ENCODE peak calls at places on chromosome 5, in eight cellular contexts. One of them, this sample, is unnamed.

GRCh38 chr5:62538017-62538942 is 40.3 kb upstream of the LRRC70 start:
- DNase-seq in body of pancreas: no peak
- DNase-seq in lower lobe of right lung: no peak
- DNase-seq in OCI-LY7: no peak
- DNase-seq in heart right ventricle: no peak
- DNase-seq in CD4-positive, alpha-beta T cell: no peak
- DNase-seq in CD8-positive, alpha-beta memory T cell: no peak
- DNase-seq in neuronal stem cell: no peak
- DNase-seq in this sample: no peak

GRCh38 chr5:84016090-84016489 is 295.4 kb upstream of the HAPLN1 start:
- DNase-seq in body of pancreas: no peak
- DNase-seq in OCI-LY7: no peak
- DNase-seq in CD8-positive, alpha-beta memory T cell: no peak
- DNase-seq in heart right ventricle: no peak
- DNase-seq in lower lobe of right lung: no peak
- DNase-seq in CD4-positive, alpha-beta T cell: no peak
- DNase-seq in neuronal stem cell: no peak
- DNase-seq in this sample: no peak

GRCh38 chr5:98769256-98770157 is 4.0 kb upstream of the RGMB start:
- DNase-seq in CD8-positive, alpha-beta memory T cell: peak; percentile 24
- DNase-seq in OCI-LY7: no peak
- DNase-seq in heart right ventricle: peak; percentile 26
- DNase-seq in CD4-positive, alpha-beta T cell: no peak
- DNase-seq in lower lobe of right lung: peak; percentile 55
- DNase-seq in neuronal stem cell: peak; percentile 79
- DNase-seq in body of pancreas: peak; percentile 32
- DNase-seq in this sample: no peak

GRCh38 chr5:108530706-108531105 is 148.8 kb upstream of the FBXL17 start:
- DNase-seq in neuronal stem cell: no peak
- DNase-seq in lower lobe of right lung: no peak
- DNase-seq in CD8-positive, alpha-beta memory T cell: no peak
- DNase-seq in heart right ventricle: no peak
- DNase-seq in OCI-LY7: no peak
- DNase-seq in CD4-positive, alpha-beta T cell: no peak
- DNase-seq in body of pancreas: no peak
- DNase-seq in this sample: no peak

GRCh38 chr5:44714871-44715580 is 93.7 kb upstream of the MRPS30 start:
- DNase-seq in body of pancreas: no peak
- DNase-seq in CD4-positive, alpha-beta T cell: no peak
- DNase-seq in lower lobe of right lung: no peak
- DNase-seq in OCI-LY7: no peak
- DNase-seq in heart right ventricle: no peak
- DNase-seq in CD8-positive, alpha-beta memory T cell: no peak
- DNase-seq in neuronal stem cell: no peak
- DNase-seq in this sample: no peak

GRCh38 chr5:179680780-179681411 is at the start of gene CBY3:
- DNase-seq in lower lobe of right lung: no peak
- DNase-seq in neuronal stem cell: no peak
- DNase-seq in heart right ventricle: no peak
- DNase-seq in CD8-positive, alpha-beta memory T cell: no peak
- DNase-seq in CD4-positive, alpha-beta T cell: no peak
- DNase-seq in OCI-LY7: no peak
- DNase-seq in body of pancreas: no peak
- DNase-seq in this sample: no peak

GRCh38 chr5:179919487-179920060 is 11.9 kb upstream of the TBC1D9B start:
- DNase-seq in CD8-positive, alpha-beta memory T cell: no peak
- DNase-seq in neuronal stem cell: no peak
- DNase-seq in OCI-LY7: no peak
- DNase-seq in heart right ventricle: no peak
- DNase-seq in CD4-positive, alpha-beta T cell: no peak
- DNase-seq in body of pancreas: no peak
- DNase-seq in lower lobe of right lung: no peak
- DNase-seq in this sample: no peak

GRCh38 chr5:169183581-169183980 is 117.4 kb downstream of the SLIT3 start:
- DNase-seq in neuronal stem cell: no peak
- DNase-seq in lower lobe of right lung: no peak
- DNase-seq in body of pancreas: no peak
- DNase-seq in CD4-positive, alpha-beta T cell: no peak
- DNase-seq in CD8-positive, alpha-beta memory T cell: no peak
- DNase-seq in heart right ventricle: no peak
- DNase-seq in OCI-LY7: no peak
- DNase-seq in this sample: no peak

GRCh38 chr5:60541980-60542379 is 158.0 kb downstream of the DEPDC1B start:
- DNase-seq in neuronal stem cell: no peak
- DNase-seq in OCI-LY7: no peak
- DNase-seq in heart right ventricle: no peak
- DNase-seq in body of pancreas: no peak
- DNase-seq in CD8-positive, alpha-beta memory T cell: no peak
- DNase-seq in CD4-positive, alpha-beta T cell: no peak
- DNase-seq in lower lobe of right lung: no peak
- DNase-seq in this sample: no peak

GRCh38 chr5:38715671-38716070 is 130.1 kb upstream of the OSMR start:
- DNase-seq in lower lobe of right lung: no peak
- DNase-seq in heart right ventricle: no peak
- DNase-seq in CD8-positive, alpha-beta memory T cell: no peak
- DNase-seq in body of pancreas: no peak
- DNase-seq in OCI-LY7: no peak
- DNase-seq in CD4-positive, alpha-beta T cell: no peak
- DNase-seq in neuronal stem cell: peak; percentile 43
- DNase-seq in this sample: no peak

GRCh38 chr5:131275996-131276535 is 12.2 kb downstream of the CDC42SE2 start:
- DNase-seq in heart right ventricle: no peak
- DNase-seq in CD8-positive, alpha-beta memory T cell: no peak
- DNase-seq in OCI-LY7: peak; percentile 29
- DNase-seq in body of pancreas: no peak
- DNase-seq in CD4-positive, alpha-beta T cell: no peak
- DNase-seq in neuronal stem cell: no peak
- DNase-seq in lower lobe of right lung: no peak
- DNase-seq in this sample: no peak

GRCh38 chr5:50302815-50303490 is 138.1 kb downstream of the EMB start:
- DNase-seq in CD8-positive, alpha-beta memory T cell: no peak
- DNase-seq in body of pancreas: no peak
- DNase-seq in OCI-LY7: no peak
- DNase-seq in lower lobe of right lung: no peak
- DNase-seq in neuronal stem cell: no peak
- DNase-seq in heart right ventricle: no peak
- DNase-seq in CD4-positive, alpha-beta T cell: no peak
- DNase-seq in this sample: no peak

GRCh38 chr5:6819521-6819920 is 106.3 kb downstream of the TENT4A start:
- DNase-seq in neuronal stem cell: peak; percentile 27
- DNase-seq in CD4-positive, alpha-beta T cell: no peak
- DNase-seq in heart right ventricle: no peak
- DNase-seq in body of pancreas: no peak
- DNase-seq in CD8-positive, alpha-beta memory T cell: no peak
- DNase-seq in OCI-LY7: no peak
- DNase-seq in lower lobe of right lung: no peak
- DNase-seq in this sample: no peak

GRCh38 chr5:102975457-102976182 is 144.3 kb downstream of the GIN1 start:
- DNase-seq in CD8-positive, alpha-beta memory T cell: no peak
- DNase-seq in neuronal stem cell: no peak
- DNase-seq in OCI-LY7: no peak
- DNase-seq in CD4-positive, alpha-beta T cell: no peak
- DNase-seq in lower lobe of right lung: no peak
- DNase-seq in body of pancreas: no peak
- DNase-seq in heart right ventricle: no peak
- DNase-seq in this sample: no peak

GRCh38 chr5:2253063-2253653 is 370.4 kb upstream of the IRX4 start:
- DNase-seq in heart right ventricle: no peak
- DNase-seq in neuronal stem cell: no peak
- DNase-seq in CD8-positive, alpha-beta memory T cell: no peak
- DNase-seq in lower lobe of right lung: no peak
- DNase-seq in OCI-LY7: no peak
- DNase-seq in CD4-positive, alpha-beta T cell: no peak
- DNase-seq in body of pancreas: no peak
- DNase-seq in this sample: no peak

GRCh38 chr5:157295247-157295646 is 29.3 kb downstream of the CYFIP2 start:
- DNase-seq in neuronal stem cell: no peak
- DNase-seq in lower lobe of right lung: no peak
- DNase-seq in heart right ventricle: no peak
- DNase-seq in OCI-LY7: no peak
- DNase-seq in CD8-positive, alpha-beta memory T cell: no peak
- DNase-seq in body of pancreas: no peak
- DNase-seq in CD4-positive, alpha-beta T cell: no peak
- DNase-seq in this sample: no peak

GRCh38 chr5:91007780-91008402 is 375.2 kb downstream of the ARRDC3 start:
- DNase-seq in CD4-positive, alpha-beta T cell: no peak
- DNase-seq in body of pancreas: no peak
- DNase-seq in neuronal stem cell: no peak
- DNase-seq in OCI-LY7: no peak
- DNase-seq in lower lobe of right lung: no peak
- DNase-seq in heart right ventricle: no peak
- DNase-seq in CD8-positive, alpha-beta memory T cell: no peak
- DNase-seq in this sample: no peak

GRCh38 chr5:88837222-88837621 is 45.8 kb downstream of the MEF2C start:
- DNase-seq in heart right ventricle: no peak
- DNase-seq in CD8-positive, alpha-beta memory T cell: no peak
- DNase-seq in lower lobe of right lung: no peak
- DNase-seq in CD4-positive, alpha-beta T cell: no peak
- DNase-seq in body of pancreas: no peak
- DNase-seq in OCI-LY7: no peak
- DNase-seq in neuronal stem cell: no peak
- DNase-seq in this sample: no peak

GRCh38 chr5:14665949-14666741 is 1.6 kb downstream of the OTULIN start:
- DNase-seq in heart right ventricle: no peak
- DNase-seq in OCI-LY7: peak; percentile 87
- DNase-seq in CD8-positive, alpha-beta memory T cell: peak; percentile 30
- DNase-seq in CD4-positive, alpha-beta T cell: peak; percentile 44
- DNase-seq in body of pancreas: peak; percentile 28
- DNase-seq in neuronal stem cell: no peak
- DNase-seq in lower lobe of right lung: no peak
- DNase-seq in this sample: no peak

GRCh38 chr5:115396698-115397097 is 100.2 kb upstream of the CCDC112 start:
- DNase-seq in heart right ventricle: no peak
- DNase-seq in OCI-LY7: no peak
- DNase-seq in lower lobe of right lung: no peak
- DNase-seq in body of pancreas: no peak
- DNase-seq in neuronal stem cell: no peak
- DNase-seq in CD8-positive, alpha-beta memory T cell: no peak
- DNase-seq in CD4-positive, alpha-beta T cell: no peak
- DNase-seq in this sample: no peak

GRCh38 chr5:168409601-168410458 is 76.4 kb upstream of the RARS1 start:
- DNase-seq in lower lobe of right lung: no peak
- DNase-seq in CD4-positive, alpha-beta T cell: no peak
- DNase-seq in heart right ventricle: no peak
- DNase-seq in CD8-positive, alpha-beta memory T cell: no peak
- DNase-seq in body of pancreas: no peak
- DNase-seq in neuronal stem cell: no peak
- DNase-seq in OCI-LY7: no peak
- DNase-seq in this sample: no peak

GRCh38 chr5:179241175-179241574 is 104.1 kb downstream of the ADAMTS2 start:
- DNase-seq in body of pancreas: no peak
- DNase-seq in CD8-positive, alpha-beta memory T cell: no peak
- DNase-seq in heart right ventricle: no peak
- DNase-seq in CD4-positive, alpha-beta T cell: no peak
- DNase-seq in lower lobe of right lung: peak; percentile 40
- DNase-seq in neuronal stem cell: no peak
- DNase-seq in OCI-LY7: no peak
- DNase-seq in this sample: no peak

GRCh38 chr5:3893527-3893926 is 297.9 kb downstream of the IRX1 start:
- DNase-seq in heart right ventricle: no peak
- DNase-seq in CD8-positive, alpha-beta memory T cell: no peak
- DNase-seq in body of pancreas: no peak
- DNase-seq in OCI-LY7: no peak
- DNase-seq in lower lobe of right lung: no peak
- DNase-seq in CD4-positive, alpha-beta T cell: no peak
- DNase-seq in neuronal stem cell: no peak
- DNase-seq in this sample: no peak
- H3K9me3 ChIP-seq in heart right ventricle: no peaks in the 10 kb centered on the region
- H3K9me3 ChIP-seq in CD8-positive, alpha-beta memory T cell: no peaks in the 10 kb centered on the region
- H3K9me3 ChIP-seq in body of pancreas: no peaks in the 10 kb centered on the region
- H3K9me3 ChIP-seq in OCI-LY7: no peaks in the 10 kb centered on the region
- H3K9me3 ChIP-seq in lower lobe of right lung: no peaks in the 10 kb centered on the region
- H3K9me3 ChIP-seq in CD4-positive, alpha-beta T cell: no peaks in the 10 kb centered on the region
- H3K9me3 ChIP-seq in neuronal stem cell: peaks cover 4% of the 10 kb centered on the region
- H3K9me3 ChIP-seq in this sample: peaks cover 8% of the 10 kb centered on the region

GRCh38 chr5:141517902-141518610 is 29.2 kb downstream of the PCDHGC5 start:
- DNase-seq in body of pancreas: no peak
- DNase-seq in heart right ventricle: no peak
- DNase-seq in CD4-positive, alpha-beta T cell: no peak
- DNase-seq in CD8-positive, alpha-beta memory T cell: no peak
- DNase-seq in lower lobe of right lung: no peak
- DNase-seq in neuronal stem cell: no peak
- DNase-seq in OCI-LY7: no peak
- DNase-seq in this sample: no peak
- H3K27ac ChIP-seq in body of pancreas: no peak overlapping the region
- H3K27ac ChIP-seq in heart right ventricle: peak overlapping the region; percentile 89
- H3K27ac ChIP-seq in CD4-positive, alpha-beta T cell: no peak overlapping the region
- H3K27ac ChIP-seq in CD8-positive, alpha-beta memory T cell: no peak overlapping the region
- H3K27ac ChIP-seq in lower lobe of right lung: peak overlapping the region; percentile 66
- H3K27ac ChIP-seq in neuronal stem cell: no peak overlapping the region
- H3K27ac ChIP-seq in OCI-LY7: peak overlapping the region; percentile 99
- H3K27ac ChIP-seq in this sample: no peak overlapping the region

GRCh38 chr5:32343058-32343672 is 30.4 kb upstream of the MTMR12 start:
- DNase-seq in body of pancreas: no peak
- DNase-seq in OCI-LY7: no peak
- DNase-seq in heart right ventricle: no peak
- DNase-seq in lower lobe of right lung: no peak
- DNase-seq in neuronal stem cell: no peak
- DNase-seq in CD4-positive, alpha-beta T cell: no peak
- DNase-seq in CD8-positive, alpha-beta memory T cell: no peak
- DNase-seq in this sample: no peak

GRCh38 chr5:32342656-32343055 is 29.9 kb upstream of the MTMR12 start:
- DNase-seq in lower lobe of right lung: no peak
- DNase-seq in OCI-LY7: no peak
- DNase-seq in body of pancreas: no peak
- DNase-seq in CD4-positive, alpha-beta T cell: no peak
- DNase-seq in CD8-positive, alpha-beta memory T cell: no peak
- DNase-seq in neuronal stem cell: no peak
- DNase-seq in heart right ventricle: no peak
- DNase-seq in this sample: no peak

GRCh38 chr5:32352685-32353084 is 39.9 kb upstream of the MTMR12 start:
- DNase-seq in heart right ventricle: no peak
- DNase-seq in neuronal stem cell: no peak
- DNase-seq in OCI-LY7: no peak
- DNase-seq in body of pancreas: no peak
- DNase-seq in CD8-positive, alpha-beta memory T cell: no peak
- DNase-seq in lower lobe of right lung: no peak
- DNase-seq in CD4-positive, alpha-beta T cell: no peak
- DNase-seq in this sample: no peak

DNA sequence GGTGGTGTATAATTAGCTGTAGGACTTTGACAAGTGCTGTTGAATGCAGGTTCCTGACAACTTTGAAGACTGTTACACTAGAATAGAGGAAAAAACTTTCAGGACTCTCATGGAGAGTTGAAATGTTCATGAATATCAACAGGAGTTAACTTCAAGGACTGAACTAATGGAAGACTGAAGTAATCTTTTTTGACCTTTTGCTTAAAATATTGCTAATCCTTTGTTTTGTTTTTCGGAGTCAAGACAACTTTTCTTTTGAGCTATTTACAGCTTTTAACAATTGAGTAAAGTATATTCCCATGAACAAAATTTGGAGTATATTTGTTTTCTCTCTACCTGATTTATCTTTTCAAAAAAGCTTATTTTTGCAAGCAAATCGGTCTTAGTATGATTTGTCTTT is 34.1 kb upstream of the MTMR12 start:
- DNase-seq in heart right ventricle: no peak
- DNase-seq in body of pancreas: no peak
- DNase-seq in OCI-LY7: peak; percentile 22
- DNase-seq in CD4-positive, alpha-beta T cell: no peak
- DNase-seq in CD8-positive, alpha-beta memory T cell: no peak
- DNase-seq in lower lobe of right lung: no peak
- DNase-seq in neuronal stem cell: no peak
- DNase-seq in this sample: no peak
- H3K9me3 ChIP-seq in heart right ventricle: no peaks in the 10 kb centered on the region
- H3K9me3 ChIP-seq in body of pancreas: no peaks in the 10 kb centered on the region
- H3K9me3 ChIP-seq in OCI-LY7: peaks cover 27% of the 10 kb centered on the region
- H3K9me3 ChIP-seq in CD4-positive, alpha-beta T cell: no peaks in the 10 kb centered on the region
- H3K9me3 ChIP-seq in CD8-positive, alpha-beta memory T cell: no peaks in the 10 kb centered on the region
- H3K9me3 ChIP-seq in lower lobe of right lung: no peaks in the 10 kb centered on the region
- H3K9me3 ChIP-seq in neuronal stem cell: peaks cover 2% of the 10 kb centered on the region
- H3K9me3 ChIP-seq in this sample: no peaks in the 10 kb centered on the region

GRCh38 chr5:175895215-175895614 is 23.8 kb downstream of the CPLX2 start:
- DNase-seq in CD4-positive, alpha-beta T cell: no peak
- DNase-seq in CD8-positive, alpha-beta memory T cell: no peak
- DNase-seq in lower lobe of right lung: no peak
- DNase-seq in heart right ventricle: no peak
- DNase-seq in neuronal stem cell: no peak
- DNase-seq in OCI-LY7: no peak
- DNase-seq in body of pancreas: no peak
- DNase-seq in this sample: no peak
- H3K27ac ChIP-seq in CD4-positive, alpha-beta T cell: no peak overlapping the region
- H3K27ac ChIP-seq in CD8-positive, alpha-beta memory T cell: no peak overlapping the region
- H3K27ac ChIP-seq in lower lobe of right lung: no peak overlapping the region
- H3K27ac ChIP-seq in heart right ventricle: no peak overlapping the region
- H3K27ac ChIP-seq in neuronal stem cell: no peak overlapping the region
- H3K27ac ChIP-seq in OCI-LY7: no peak overlapping the region
- H3K27ac ChIP-seq in body of pancreas: no peak overlapping the region
- H3K27ac ChIP-seq in this sample: no peak overlapping the region

This sample was measured in tibial nerve.